ENCODE peak calls at places on chromosome 10, in six cellular contexts. One of them, this sample, is unnamed.

GRCh38 chr10:23338886-23339285 is 5.7 kb downstream of the C10orf67 start:
- DNase-seq in endothelial cell of umbilical vein: no peak
- DNase-seq in ureter: no peak
- DNase-seq in stimulated activated CD8-positive, alpha-beta memory T cell treated with anti-CD3 and anti-CD28 coated beads, Interleukin-7, amount 100 ng/mL, for 1 hour: no peak
- DNase-seq in ELR: peak
- DNase-seq in ecto neural progenitor cell: no peak
- DNase-seq in this sample: no peak

GRCh38 chr10:76051007-76051936 is 619.8 kb downstream of the LRMDA start:
- DNase-seq in endothelial cell of umbilical vein: no peak
- DNase-seq in ureter: no peak
- DNase-seq in stimulated activated CD8-positive, alpha-beta memory T cell treated with anti-CD3 and anti-CD28 coated beads, Interleukin-7, amount 100 ng/mL, for 1 hour: no peak
- DNase-seq in ELR: no peak
- DNase-seq in ecto neural progenitor cell: peak
- DNase-seq in this sample: peak

GRCh38 chr10:3136336-3136735 is 36.2 kb downstream of the PITRM1 start:
- DNase-seq in endothelial cell of umbilical vein: no peak
- DNase-seq in ureter: no peak
- DNase-seq in stimulated activated CD8-positive, alpha-beta memory T cell treated with anti-CD3 and anti-CD28 coated beads, Interleukin-7, amount 100 ng/mL, for 1 hour: no peak
- DNase-seq in ELR: no peak
- DNase-seq in ecto neural progenitor cell: no peak
- DNase-seq in this sample: no peak

GRCh38 chr10:103752680-103753248 is 102.6 kb downstream of the SH3PXD2A start:
- DNase-seq in endothelial cell of umbilical vein: no peak
- DNase-seq in ureter: no peak
- DNase-seq in stimulated activated CD8-positive, alpha-beta memory T cell treated with anti-CD3 and anti-CD28 coated beads, Interleukin-7, amount 100 ng/mL, for 1 hour: no peak
- DNase-seq in ELR: peak
- DNase-seq in ecto neural progenitor cell: no peak
- DNase-seq in this sample: no peak

GRCh38 chr10:96720422-96721206 is at the start of gene PIK3AP1:
- DNase-seq in endothelial cell of umbilical vein: no peak
- DNase-seq in ureter: no peak
- DNase-seq in stimulated activated CD8-positive, alpha-beta memory T cell treated with anti-CD3 and anti-CD28 coated beads, Interleukin-7, amount 100 ng/mL, for 1 hour: peak
- DNase-seq in ELR: peak
- DNase-seq in ecto neural progenitor cell: peak
- DNase-seq in this sample: peak

GRCh38 chr10:102627446-102628293 is 16.6 kb upstream of the TRIM8 start:
- DNase-seq in endothelial cell of umbilical vein: peak
- DNase-seq in ureter: peak
- DNase-seq in stimulated activated CD8-positive, alpha-beta memory T cell treated with anti-CD3 and anti-CD28 coated beads, Interleukin-7, amount 100 ng/mL, for 1 hour: no peak
- DNase-seq in ELR: peak
- DNase-seq in ecto neural progenitor cell: peak
- DNase-seq in this sample: no peak

GRCh38 chr10:131775833-131776232 is 125.0 kb upstream of the PPP2R2D start:
- DNase-seq in endothelial cell of umbilical vein: no peak
- DNase-seq in ureter: no peak
- DNase-seq in stimulated activated CD8-positive, alpha-beta memory T cell treated with anti-CD3 and anti-CD28 coated beads, Interleukin-7, amount 100 ng/mL, for 1 hour: no peak
- DNase-seq in ELR: no peak
- DNase-seq in ecto neural progenitor cell: no peak
- DNase-seq in this sample: peak

GRCh38 chr10:118047363-118047719 is 600 bp upstream of the RAB11FIP2 start:
- DNase-seq in endothelial cell of umbilical vein: no peak
- DNase-seq in ureter: no peak
- DNase-seq in stimulated activated CD8-positive, alpha-beta memory T cell treated with anti-CD3 and anti-CD28 coated beads, Interleukin-7, amount 100 ng/mL, for 1 hour: no peak
- DNase-seq in ELR: no peak
- DNase-seq in ecto neural progenitor cell: no peak
- DNase-seq in this sample: no peak

GRCh38 chr10:22681783-22682183 is 32.6 kb downstream of the PIP4K2A start:
- DNase-seq in endothelial cell of umbilical vein: peak
- DNase-seq in ureter: no peak
- DNase-seq in stimulated activated CD8-positive, alpha-beta memory T cell treated with anti-CD3 and anti-CD28 coated beads, Interleukin-7, amount 100 ng/mL, for 1 hour: no peak
- DNase-seq in ELR: peak
- DNase-seq in ecto neural progenitor cell: no peak
- DNase-seq in this sample: no peak

GRCh38 chr10:108439397-108439796 is 1274.9 kb upstream of the SORCS1 start:
- DNase-seq in endothelial cell of umbilical vein: no peak
- DNase-seq in ureter: no peak
- DNase-seq in stimulated activated CD8-positive, alpha-beta memory T cell treated with anti-CD3 and anti-CD28 coated beads, Interleukin-7, amount 100 ng/mL, for 1 hour: no peak
- DNase-seq in ELR: no peak
- DNase-seq in ecto neural progenitor cell: no peak
- DNase-seq in this sample: no peak

GRCh38 chr10:30493609-30494530 is 59.9 kb downstream of the MAP3K8 start:
- DNase-seq in endothelial cell of umbilical vein: no peak
- DNase-seq in ureter: peak
- DNase-seq in stimulated activated CD8-positive, alpha-beta memory T cell treated with anti-CD3 and anti-CD28 coated beads, Interleukin-7, amount 100 ng/mL, for 1 hour: no peak
- DNase-seq in ELR: peak
- DNase-seq in ecto neural progenitor cell: no peak
- DNase-seq in this sample: peak

GRCh38 chr10:104308439-104308903 is 29.8 kb downstream of the ITPRIP start:
- DNase-seq in endothelial cell of umbilical vein: no peak
- DNase-seq in ureter: no peak
- DNase-seq in stimulated activated CD8-positive, alpha-beta memory T cell treated with anti-CD3 and anti-CD28 coated beads, Interleukin-7, amount 100 ng/mL, for 1 hour: no peak
- DNase-seq in ELR: no peak
- DNase-seq in ecto neural progenitor cell: no peak
- DNase-seq in this sample: no peak

GRCh38 chr10:14397069-14397468 is 66.3 kb upstream of the FRMD4A start:
- DNase-seq in endothelial cell of umbilical vein: no peak
- DNase-seq in ureter: no peak
- DNase-seq in stimulated activated CD8-positive, alpha-beta memory T cell treated with anti-CD3 and anti-CD28 coated beads, Interleukin-7, amount 100 ng/mL, for 1 hour: no peak
- DNase-seq in ELR: peak
- DNase-seq in ecto neural progenitor cell: no peak
- DNase-seq in this sample: no peak

GRCh38 chr10:4470231-4470840 is 355.7 kb upstream of the AKR1E2 start:
- DNase-seq in endothelial cell of umbilical vein: no peak
- DNase-seq in ureter: no peak
- DNase-seq in stimulated activated CD8-positive, alpha-beta memory T cell treated with anti-CD3 and anti-CD28 coated beads, Interleukin-7, amount 100 ng/mL, for 1 hour: no peak
- DNase-seq in ELR: peak
- DNase-seq in ecto neural progenitor cell: no peak
- DNase-seq in this sample: no peak

GRCh38 chr10:60615551-60615950 is 162.7 kb upstream of the CDK1 start:
- DNase-seq in endothelial cell of umbilical vein: no peak
- DNase-seq in ureter: no peak
- DNase-seq in stimulated activated CD8-positive, alpha-beta memory T cell treated with anti-CD3 and anti-CD28 coated beads, Interleukin-7, amount 100 ng/mL, for 1 hour: no peak
- DNase-seq in ELR: no peak
- DNase-seq in ecto neural progenitor cell: no peak
- DNase-seq in this sample: no peak

GRCh38 chr10:27496137-27496536 is 8.0 kb upstream of the RAB18 start:
- DNase-seq in endothelial cell of umbilical vein: no peak
- DNase-seq in ureter: no peak
- DNase-seq in stimulated activated CD8-positive, alpha-beta memory T cell treated with anti-CD3 and anti-CD28 coated beads, Interleukin-7, amount 100 ng/mL, for 1 hour: no peak
- DNase-seq in ELR: no peak
- DNase-seq in ecto neural progenitor cell: no peak
- DNase-seq in this sample: no peak

GRCh38 chr10:24820616-24821015 is 96.9 kb upstream of the ARHGAP21 start:
- DNase-seq in endothelial cell of umbilical vein: no peak
- DNase-seq in ureter: peak
- DNase-seq in stimulated activated CD8-positive, alpha-beta memory T cell treated with anti-CD3 and anti-CD28 coated beads, Interleukin-7, amount 100 ng/mL, for 1 hour: no peak
- DNase-seq in ELR: peak
- DNase-seq in ecto neural progenitor cell: no peak
- DNase-seq in this sample: no peak

GRCh38 chr10:62978417-62978955 is 154.6 kb upstream of the NRBF2 start:
- DNase-seq in endothelial cell of umbilical vein: no peak
- DNase-seq in ureter: no peak
- DNase-seq in stimulated activated CD8-positive, alpha-beta memory T cell treated with anti-CD3 and anti-CD28 coated beads, Interleukin-7, amount 100 ng/mL, for 1 hour: no peak
- DNase-seq in ELR: peak
- DNase-seq in ecto neural progenitor cell: no peak
- DNase-seq in this sample: no peak

GRCh38 chr10:63819753-63820347 is 298.6 kb downstream of the REEP3 start:
- DNase-seq in endothelial cell of umbilical vein: peak
- DNase-seq in ureter: peak
- DNase-seq in stimulated activated CD8-positive, alpha-beta memory T cell treated with anti-CD3 and anti-CD28 coated beads, Interleukin-7, amount 100 ng/mL, for 1 hour: no peak
- DNase-seq in ELR: peak
- DNase-seq in ecto neural progenitor cell: peak
- DNase-seq in this sample: peak

GRCh38 chr10:35433851-35434426 is 97.6 kb downstream of the CCNY start:
- DNase-seq in endothelial cell of umbilical vein: no peak
- DNase-seq in ureter: no peak
- DNase-seq in stimulated activated CD8-positive, alpha-beta memory T cell treated with anti-CD3 and anti-CD28 coated beads, Interleukin-7, amount 100 ng/mL, for 1 hour: no peak
- DNase-seq in ELR: no peak
- DNase-seq in ecto neural progenitor cell: no peak
- DNase-seq in this sample: no peak

GRCh38 chr10:132588301-132589013 is 50.9 kb downstream of the INPP5A start:
- DNase-seq in endothelial cell of umbilical vein: peak
- DNase-seq in ureter: no peak
- DNase-seq in stimulated activated CD8-positive, alpha-beta memory T cell treated with anti-CD3 and anti-CD28 coated beads, Interleukin-7, amount 100 ng/mL, for 1 hour: no peak
- DNase-seq in ELR: no peak
- DNase-seq in ecto neural progenitor cell: no peak
- DNase-seq in this sample: no peak

GRCh38 chr10:61486738-61487396 is 33.7 kb upstream of the TMEM26 start:
- DNase-seq in endothelial cell of umbilical vein: peak
- DNase-seq in ureter: no peak
- DNase-seq in stimulated activated CD8-positive, alpha-beta memory T cell treated with anti-CD3 and anti-CD28 coated beads, Interleukin-7, amount 100 ng/mL, for 1 hour: no peak
- DNase-seq in ELR: peak
- DNase-seq in ecto neural progenitor cell: no peak
- DNase-seq in this sample: no peak

GRCh38 chr10:43125274-43125845 is 12.9 kb upstream of the CSGALNACT2 start:
- DNase-seq in endothelial cell of umbilical vein: no peak
- DNase-seq in ureter: peak
- DNase-seq in stimulated activated CD8-positive, alpha-beta memory T cell treated with anti-CD3 and anti-CD28 coated beads, Interleukin-7, amount 100 ng/mL, for 1 hour: no peak
- DNase-seq in ELR: no peak
- DNase-seq in ecto neural progenitor cell: no peak
- DNase-seq in this sample: peak

GRCh38 chr10:32253300-32253699 is 93.7 kb downstream of the EPC1 start:
- DNase-seq in endothelial cell of umbilical vein: no peak
- DNase-seq in ureter: no peak
- DNase-seq in stimulated activated CD8-positive, alpha-beta memory T cell treated with anti-CD3 and anti-CD28 coated beads, Interleukin-7, amount 100 ng/mL, for 1 hour: no peak
- DNase-seq in ELR: peak
- DNase-seq in ecto neural progenitor cell: no peak
- DNase-seq in this sample: no peak

GRCh38 chr10:19049577-19049976 is 976 bp downstream of the MALRD1 start:
- DNase-seq in endothelial cell of umbilical vein: no peak
- DNase-seq in ureter: no peak
- DNase-seq in stimulated activated CD8-positive, alpha-beta memory T cell treated with anti-CD3 and anti-CD28 coated beads, Interleukin-7, amount 100 ng/mL, for 1 hour: no peak
- DNase-seq in ELR: no peak
- DNase-seq in ecto neural progenitor cell: no peak
- DNase-seq in this sample: no peak

This sample was measured in left lobe of liver.